ENCODE peak calls at places on chromosomes 5 and 9, in seven cellular contexts. C, E, I, D, O, A and N are unnamed samples.
A peak's percentile ranks its signal among the peaks of the same experiment; 100 is the strongest.

GRCh38 chr9:116998305-116998704 is 311.2 kb downstream of the TRIM32 start:
- DNase-seq in C (no peak), E (no peak), I (no peak), D (no peak), O (no peak), A (no peak), N (peak; percentile 71)

GRCh38 chr5:172932313-172933017 is 26.8 kb upstream of the RPL26L1 start:
- DNase-seq in C (peak; percentile 79), E (peak; percentile 84), I (peak; percentile 60), D (peak; percentile 89), O (peak; percentile 65), A (peak; percentile 86), N (peak; percentile 75)

GRCh38 chr9:9299134-9299533 is 1313.7 kb downstream of the PTPRD start:
- DNase-seq in C (no peak), E (no peak), I (no peak), D (no peak), O (no peak), A (no peak), N (peak; percentile 15)

GRCh38 chr9:132236662-132237311 is 74.9 kb downstream of the NTNG2 start:
- DNase-seq in C (no peak), E (no peak), I (no peak), D (no peak), O (no peak), A (no peak), N (no peak)

GRCh38 chr9:70061776-70062175 is 18.1 kb downstream of the MAMDC2 start:
- DNase-seq in C (no peak), E (peak; percentile 39), I (no peak), D (no peak), O (no peak), A (no peak), N (no peak)

GRCh38 chr9:137458194-137459146 is 664 bp downstream of the NSMF start:
- DNase-seq in C (no peak), E (no peak), I (no peak), D (no peak), O (no peak), A (no peak), N (no peak)

GRCh38 chr5:54904425-54904824 is 81.0 kb downstream of the ESM1 start:
- DNase-seq in C (no peak), E (no peak), I (no peak), D (peak; percentile 55), O (no peak), A (no peak), N (no peak)

GRCh38 chr5:28473531-28474107 is 1435.2 kb upstream of the CDH9 start:
- DNase-seq in C (no peak), E (no peak), I (no peak), D (no peak), O (no peak), A (no peak), N (peak; percentile 33)

GRCh38 chr5:158461240-158461854 is 602.4 kb upstream of the CLINT1 start:
- DNase-seq in C (peak; percentile 93), E (peak; percentile 49), I (no peak), D (no peak), O (no peak), A (no peak), N (no peak)

GRCh38 chr9:21833090-21833801 is 30.8 kb downstream of the MTAP start:
- DNase-seq in C (no peak), E (no peak), I (no peak), D (no peak), O (no peak), A (no peak), N (no peak)

GRCh38 chr9:127561491-127562270 is 50.4 kb upstream of the STXBP1 start:
- DNase-seq in C (no peak), E (peak; percentile 84), I (no peak), D (no peak), O (no peak), A (peak; percentile 71), N (peak; percentile 63)

GRCh38 chr9:93010056-93010455 is 48.4 kb upstream of the SUSD3 start:
- DNase-seq in C (peak; percentile 38), E (no peak), I (no peak), D (no peak), O (no peak), A (no peak), N (no peak)

GRCh38 chr5:95959964-95960801 is 1.5 kb downstream of the ELL2 start:
- DNase-seq in C (no peak), E (peak; percentile 30), I (no peak), D (no peak), O (no peak), A (no peak), N (no peak)

GRCh38 chr5:96861044-96861443 is 15.3 kb upstream of the ERAP2 start:
- DNase-seq in C (no peak), E (no peak), I (no peak), D (no peak), O (no peak), A (no peak), N (no peak)

GRCh38 chr5:44797723-44798122 is 11.0 kb upstream of the MRPS30 start:
- DNase-seq in C (no peak), E (no peak), I (no peak), D (no peak), O (no peak), A (no peak), N (no peak)

GRCh38 chr5:68303754-68304420 is 88.3 kb downstream of the PIK3R1 start:
- DNase-seq in C (no peak), E (no peak), I (no peak), D (no peak), O (no peak), A (peak; percentile 52), N (no peak)

GRCh38 chr9:76044420-76044819 is 153.9 kb downstream of the PCSK5 start:
- DNase-seq in C (no peak), E (no peak), I (no peak), D (no peak), O (no peak), A (no peak), N (no peak)

GRCh38 chr5:31095796-31096195 is 97.7 kb upstream of the CDH6 start:
- DNase-seq in C (no peak), E (no peak), I (no peak), D (no peak), O (no peak), A (no peak), N (no peak)

GRCh38 chr5:132009706-132010405 is 1.6 kb downstream of the ACSL6 start:
- DNase-seq in C (peak; percentile 30), E (no peak), I (no peak), D (no peak), O (no peak), A (no peak), N (no peak)

GRCh38 chr5:41832430-41832829 is 37.8 kb downstream of the OXCT1 start:
- DNase-seq in C (no peak), E (no peak), I (no peak), D (no peak), O (no peak), A (no peak), N (no peak)

GRCh38 chr5:75412111-75412990 is 75.3 kb downstream of the HMGCR start:
- DNase-seq in C (no peak), E (no peak), I (no peak), D (no peak), O (no peak), A (no peak), N (peak; percentile 16)

GRCh38 chr5:80255752-80256479 is at the start of gene SERINC5:
- DNase-seq in C (peak; percentile 92), E (peak; percentile 92), I (peak; percentile 69), D (peak; percentile 87), O (peak; percentile 81), A (peak; percentile 85), N (peak; percentile 86)

GRCh38 chr5:119340597-119341218 is 15.1 kb upstream of the TNFAIP8 start:
- DNase-seq in C (no peak), E (no peak), I (no peak), D (no peak), O (no peak), A (no peak), N (no peak)

GRCh38 chr5:24535646-24536045 is 109.1 kb downstream of the CDH10 start:
- DNase-seq in C (no peak), E (no peak), I (no peak), D (no peak), O (no peak), A (no peak), N (no peak)

GRCh38 chr9:125511780-125512179 is 195.2 kb downstream of the MAPKAP1 start:
- DNase-seq in C (no peak), E (no peak), I (no peak), D (no peak), O (no peak), A (no peak), N (peak; percentile 58)

GRCh38 chr9:76181020-76181641 is 213.1 kb downstream of the RFK start:
- DNase-seq in C (no peak), E (no peak), I (no peak), D (no peak), O (no peak), A (no peak), N (no peak)

GRCh38 chr5:526456-527088 is 2.3 kb upstream of the SLC9A3 start:
- DNase-seq in C (no peak), E (peak; percentile 9), I (no peak), D (no peak), O (no peak), A (no peak), N (no peak)

GRCh38 chr9:16985559-16986348 is 115.3 kb upstream of the BNC2 start:
- DNase-seq in C (no peak), E (peak; percentile 27), I (no peak), D (no peak), O (no peak), A (no peak), N (no peak)

GRCh38 chr5:59356813-59357381 is 536.6 kb downstream of the PDE4D start:
- DNase-seq in C (peak; percentile 46), E (peak; percentile 81), I (no peak), D (peak; percentile 29), O (no peak), A (peak; percentile 47), N (no peak)

GRCh38 chr5:57749396-57749795 is 266.8 kb upstream of the ACTBL2 start:
- DNase-seq in C (no peak), E (no peak), I (no peak), D (no peak), O (no peak), A (no peak), N (no peak)

GRCh38 chr5:174119386-174119785 is 73.9 kb downstream of the NSG2 start:
- DNase-seq in C (no peak), E (no peak), I (no peak), D (no peak), O (no peak), A (no peak), N (no peak)

GRCh38 chr9:71694332-71694731 is 74.0 kb downstream of the CEMIP2 start:
- DNase-seq in C (no peak), E (no peak), I (no peak), D (no peak), O (no peak), A (no peak), N (no peak)

GRCh38 chr5:142740474-142740873 is 29.7 kb upstream of the ARHGAP26 start:
- DNase-seq in C (peak; percentile 16), E (no peak), I (no peak), D (no peak), O (no peak), A (no peak), N (peak; percentile 58)

GRCh38 chr5:150675044-150675443 is 14.0 kb downstream of the MYOZ3 start:
- DNase-seq in C (no peak), E (no peak), I (no peak), D (no peak), O (no peak), A (no peak), N (no peak)